ENCODE peak calls at places on chromosomes 4 and X, in seven cellular contexts. Y, M, J, N, C, U and L are unnamed samples.

GRCh38 chrX:3815896-3816664 is 102.6 kb upstream of the PRKX start:
- DNase-seq in U (peak; percentile 20), Y (peak; percentile 46), N (peak; percentile 13), C (peak; percentile 56), J (peak; percentile 54), M (peak; percentile 12), L (peak; percentile 71)

GRCh38 chr4:65865489-65865888 is 195.2 kb upstream of the EPHA5 start:
- DNase-seq in C (peak; percentile 1), N (no peak), U (no peak), J (peak; percentile 31), Y (no peak), M (no peak), L (no peak)

GRCh38 chr4:20271954-20272353 is 20.2 kb downstream of the SLIT2 start:
- DNase-seq in U (no peak), N (no peak), J (no peak), C (no peak), M (no peak), Y (no peak), L (no peak)

GRCh38 chr4:33961751-33962150 is 2282.6 kb downstream of the ARAP2 start:
- DNase-seq in Y (no peak), U (no peak), M (peak; percentile 1), C (no peak), J (peak; percentile 39), N (no peak), L (no peak)

GRCh38 chrX:107451754-107452153 is 2.3 kb downstream of the FRMPD3 start:
- DNase-seq in U (peak; percentile 1), N (no peak), Y (no peak), C (peak; percentile 64), M (no peak), J (no peak), L (peak; percentile 67)

GRCh38 chr4:71283642-71284257 is 55.1 kb upstream of the SLC4A4 start:
- DNase-seq in Y (no peak), N (no peak), M (peak; percentile 43), C (no peak), J (no peak), U (no peak), L (no peak)

GRCh38 chrX:53320543-53321215 is 39.3 kb upstream of the IQSEC2 start:
- DNase-seq in J (peak; percentile 35), M (no peak), C (no peak), U (no peak), N (no peak), Y (peak; percentile 19), L (no peak)

GRCh38 chrX:12805333-12805732 is 14.1 kb downstream of the PRPS2 start:
- DNase-seq in U (no peak), M (no peak), N (no peak), J (no peak), Y (no peak), C (no peak), L (no peak)

GRCh38 chr4:182175788-182176519 is 67.2 kb upstream of the TENM3 start:
- DNase-seq in J (no peak), Y (no peak), M (peak; percentile 63), N (no peak), U (no peak), C (no peak), L (no peak)
- H3K4me2 ChIP-seq in J (no peak overlapping the region), Y (no peak overlapping the region), M (no peak overlapping the region), N (no peak overlapping the region), U (no peak overlapping the region), C (no peak overlapping the region), L (no peak overlapping the region)

GRCh38 chr4:1843852-1844251 is 12.1 kb downstream of the LETM1 start:
- DNase-seq in C (no peak), M (no peak), U (no peak), Y (peak; percentile 8), J (peak; percentile 47), N (no peak), L (no peak)
- H3K36me3 ChIP-seq in C (peaks cover 83% of the 10 kb centered on the region), M (peaks cover 36% of the 10 kb centered on the region), U (peaks cover 23% of the 10 kb centered on the region), Y (peaks cover 82% of the 10 kb centered on the region), J (peaks cover 13% of the 10 kb centered on the region), N (peaks cover 18% of the 10 kb centered on the region), L (peaks cover 18% of the 10 kb centered on the region)

DNA sequence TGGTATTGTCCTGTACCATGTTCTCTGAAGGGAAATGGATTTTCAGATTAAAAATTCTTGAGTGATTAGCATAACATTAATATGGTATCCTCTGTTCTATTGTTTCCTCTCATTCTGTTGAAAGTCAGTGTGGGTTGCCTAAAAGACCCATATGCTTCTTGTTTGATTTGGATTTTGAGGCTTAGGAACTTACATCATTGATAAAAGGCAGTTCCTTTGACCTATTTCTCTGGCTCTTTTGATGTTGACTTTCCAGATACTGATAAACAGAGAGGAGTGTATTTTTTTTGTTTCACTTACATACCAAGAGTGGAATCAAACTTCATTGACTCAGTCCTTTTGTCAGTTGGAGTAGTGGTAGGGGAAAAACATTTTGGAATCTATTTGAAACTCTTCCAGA is 32.8 kb downstream of the TMEM144 start:
- DNase-seq in M (no peak), U (no peak), C (no peak), J (no peak), Y (no peak), N (no peak), L (no peak)
- H3K4me2 ChIP-seq in M (no peak overlapping the region), U (no peak overlapping the region), C (no peak overlapping the region), J (no peak overlapping the region), Y (no peak overlapping the region), N (no peak overlapping the region), L (no peak overlapping the region)

DNA sequence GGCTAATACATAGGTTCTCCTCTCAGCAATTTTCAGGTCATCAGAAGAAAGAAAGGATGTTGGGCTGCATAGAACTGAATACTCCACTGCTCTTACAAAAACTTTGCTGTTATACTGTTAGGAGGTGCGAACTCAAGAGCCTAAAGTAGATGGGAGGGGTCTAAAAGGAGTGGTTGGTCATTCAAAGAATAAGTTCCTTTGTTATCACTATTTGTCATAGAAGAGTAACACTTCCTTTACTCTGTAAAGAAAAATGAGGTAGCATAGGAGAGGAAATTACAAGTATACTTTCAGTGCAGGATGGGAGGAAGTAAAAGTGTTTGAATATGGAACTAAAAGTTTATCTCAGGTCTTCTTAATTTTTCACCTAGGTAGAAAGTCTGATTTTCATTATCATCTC is 61.5 kb downstream of the CCNI start:
- DNase-seq in M (no peak), Y (no peak), U (no peak), C (no peak), N (no peak), J (no peak), L (no peak)
- H3K36me3 ChIP-seq in M (peaks cover 39% of the 10 kb centered on the region), Y (peaks cover 60% of the 10 kb centered on the region), U (peaks cover 27% of the 10 kb centered on the region), C (peaks cover 4% of the 10 kb centered on the region), N (peaks cover 7% of the 10 kb centered on the region), J (peaks cover 76% of the 10 kb centered on the region), L (no peaks in the 10 kb centered on the region)

GRCh38 chr4:182074139-182074538 is 169.1 kb upstream of the TENM3 start:
- DNase-seq in C (no peak), U (no peak), J (no peak), M (no peak), N (no peak), Y (no peak), L (no peak)

GRCh38 chr4:182068920-182069319 is 174.3 kb upstream of the TENM3 start:
- DNase-seq in C (no peak), J (no peak), M (no peak), Y (no peak), U (no peak), N (no peak), L (no peak)

GRCh38 chr4:182073278-182073677 is 169.9 kb upstream of the TENM3 start:
- DNase-seq in N (no peak), Y (no peak), C (no peak), J (no peak), U (no peak), M (no peak), L (no peak)

GRCh38 chr4:182074842-182075241 is 168.4 kb upstream of the TENM3 start:
- DNase-seq in J (no peak), U (no peak), N (no peak), Y (no peak), C (no peak), M (no peak), L (no peak)
- H3K4me2 ChIP-seq in J (no peak overlapping the region), U (no peak overlapping the region), N (no peak overlapping the region), Y (no peak overlapping the region), C (no peak overlapping the region), M (no peak overlapping the region), L (no peak overlapping the region)

GRCh38 chrX:2486476-2487133 is 14.2 kb downstream of the DHRSX start:
- DNase-seq in J (no peak), N (no peak), M (no peak), Y (no peak), U (no peak), C (no peak), L (no peak)
- H3K36me3 ChIP-seq in J (no peaks in the 10 kb centered on the region), N (peaks cover 30% of the 10 kb centered on the region), M (peaks cover 45% of the 10 kb centered on the region), Y (peaks cover 35% of the 10 kb centered on the region), U (peaks cover 30% of the 10 kb centered on the region), C (peaks cover 62% of the 10 kb centered on the region), L (no peaks in the 10 kb centered on the region)